ENCODE peak calls at places on chromosomes 4 and X, in five cellular contexts. S is GM23338, R is A549, B is GM12878, Z is K562. O is an unnamed sample.

GRCh38 chrX:46211079-46211478 is 334.1 kb downstream of the ZNF674 start:
- DNase-seq in Z (no peak), B (no peak), R (no peak), S (no peak), O (no peak)

GRCh38 chr4:56315041-56315440 is 72.2 kb downstream of the AASDH start:
- DNase-seq in B (no peak), Z (no peak), R (no peak), S (no peak), O (no peak)

GRCh38 chrX:112630187-112630586 is 49.6 kb downstream of the LHFPL1 start:
- DNase-seq in Z (no peak), B (no peak), R (no peak), S (no peak), O (no peak)

GRCh38 chr4:66662620-66663019 is 882.7 kb downstream of the CENPC start:
- DNase-seq in B (no peak), R (no peak), Z (no peak), S (peak; percentile 45), O (no peak)

GRCh38 chrX:98141466-98141865 is 1257.8 kb downstream of the RPA4 start:
- DNase-seq in S (peak; percentile 35), R (no peak), B (no peak), Z (no peak), O (no peak)

GRCh38 chr4:5037553-5038551 is 13.4 kb upstream of the STK32B start:
- DNase-seq in S (no peak), R (peak; percentile 85), Z (no peak), B (no peak), O (peak; percentile 38)

GRCh38 chrX:139691493-139691842 is 16.5 kb downstream of the MCF2 start:
- DNase-seq in S (peak; percentile 15), Z (no peak), B (no peak), R (no peak), O (no peak)

GRCh38 chrX:114267127-114267526 is 316.8 kb upstream of the HTR2C start:
- DNase-seq in B (no peak), R (no peak), Z (no peak), S (no peak), O (no peak)

GRCh38 chrX:39519566-39520301 is 578.0 kb downstream of the BCOR start:
- DNase-seq in R (no peak), S (no peak), B (no peak), Z (peak; percentile 14), O (no peak)

GRCh38 chr4:112112590-112113170 is 32.6 kb upstream of the FAM241A start:
- DNase-seq in B (no peak), S (no peak), R (peak; percentile 45), Z (no peak), O (peak; percentile 14)

GRCh38 chr4:144514736-144515135 is 131.2 kb upstream of the HHIP start:
- DNase-seq in B (no peak), S (peak; percentile 32), Z (no peak), R (no peak), O (no peak)

GRCh38 chrX:152640039-152640818 is 2.5 kb downstream of the GABRQ start:
- DNase-seq in Z (peak; percentile 73), R (no peak), B (no peak), S (peak; percentile 10), O (no peak)

GRCh38 chrX:149021164-149021563 is 483.9 kb downstream of the IDS start:
- DNase-seq in S (no peak), R (no peak), B (no peak), Z (no peak), O (no peak)

GRCh38 chrX:134572816-134573682 is 85.2 kb downstream of the PLAC1 start:
- DNase-seq in R (peak; percentile 80), S (no peak), Z (no peak), B (no peak), O (no peak)

GRCh38 chr4:23572382-23572781 is 317.5 kb downstream of the PPARGC1A start:
- DNase-seq in R (no peak), Z (no peak), S (no peak), B (no peak), O (no peak)

GRCh38 chr4:37597019-37597418 is 89.2 kb downstream of the RELL1 start:
- DNase-seq in Z (no peak), B (no peak), R (no peak), S (no peak), O (peak; percentile 50)

GRCh38 chr4:16043820-16044554 is 39.8 kb downstream of the PROM1 start:
- DNase-seq in R (no peak), Z (no peak), B (no peak), S (no peak), O (no peak)

GRCh38 chr4:77820836-77821561 is 1.8 kb upstream of the CNOT6L start:
- DNase-seq in R (no peak), B (no peak), S (no peak), Z (no peak), O (no peak)

GRCh38 chr4:128921954-128922353 is 112.5 kb downstream of the JADE1 start:
- DNase-seq in R (no peak), B (no peak), S (no peak), Z (no peak), O (no peak)

GRCh38 chr4:128924951-128925350 is 115.5 kb downstream of the JADE1 start:
- DNase-seq in S (no peak), B (no peak), R (no peak), Z (no peak), O (no peak)
- TF ChIP-seq JUNB in S (no peak), B (no peak), R (no peak), Z (no peak), O (no peak)

DNA sequence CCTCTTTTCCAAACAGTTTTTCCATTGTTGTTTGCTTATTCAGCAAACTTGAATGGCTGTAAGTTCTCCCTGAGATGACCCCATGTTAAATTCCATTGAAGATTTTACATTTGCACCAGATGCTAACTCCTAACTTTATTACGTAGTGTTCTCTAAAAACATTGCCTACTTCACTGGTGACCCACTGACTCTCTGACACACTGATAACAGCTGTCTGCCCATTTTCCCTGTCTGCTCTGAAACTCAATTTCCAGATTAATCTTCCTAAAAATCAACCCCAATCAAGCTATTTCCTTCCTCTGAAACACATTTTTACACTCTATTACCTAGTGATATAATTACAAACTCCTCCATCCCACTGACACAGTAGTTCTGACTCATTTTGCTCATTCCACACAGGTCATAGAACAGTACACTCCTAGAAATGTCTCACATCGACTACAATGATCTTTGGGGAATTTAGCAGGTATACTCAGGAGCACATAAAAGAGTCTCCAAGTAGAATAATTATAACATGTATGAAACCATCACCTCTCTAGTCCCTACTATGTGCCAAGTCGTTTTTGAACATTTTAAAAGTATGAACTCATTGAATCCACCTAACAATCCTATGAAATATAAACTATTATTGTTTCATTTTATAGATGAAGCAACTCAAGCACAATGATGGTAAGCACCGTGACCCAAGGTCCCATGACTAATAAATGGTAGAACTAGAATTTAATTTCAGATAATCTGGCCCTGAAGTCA is 210.9 kb downstream of the SLIT2 start:
- DNase-seq in S (no peak), Z (no peak), R (no peak), B (no peak), O (no peak)
- TF ChIP-seq JUNB in S (no peak), Z (no peak), R (no peak), B (no peak), O (no peak)

DNA sequence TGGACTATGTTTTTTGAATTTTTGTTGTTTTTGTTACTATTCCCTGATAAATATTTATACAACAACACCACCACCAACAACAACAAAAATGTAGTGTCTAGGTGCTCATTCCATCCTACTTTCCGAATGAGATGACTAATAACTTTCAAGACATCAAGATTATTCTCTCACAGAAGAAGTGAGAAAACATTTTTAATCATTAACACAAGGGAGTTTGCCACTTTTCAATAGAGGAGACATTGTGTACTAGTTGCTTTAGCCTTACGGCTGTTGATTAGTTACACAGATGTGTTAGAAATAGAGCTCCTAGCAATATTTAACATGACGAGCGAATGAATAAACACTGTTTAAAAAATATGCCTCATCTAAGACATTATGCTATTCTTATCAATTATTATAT is 898.8 kb downstream of the C4orf33 start:
- DNase-seq in B (peak; percentile 4), R (no peak), S (no peak), Z (no peak), O (no peak)
- TF ChIP-seq JUNB in B (no peak), R (no peak), S (no peak), Z (no peak), O (no peak)

GRCh38 chrX:69133561-69134542 is 31.4 kb downstream of the PJA1 start:
- DNase-seq in R (peak; percentile 78), Z (peak; percentile 54), B (no peak), S (peak; percentile 86), O (peak; percentile 59)

GRCh38 chrX:69127466-69127865 is 37.8 kb downstream of the PJA1 start:
- DNase-seq in B (no peak), R (no peak), S (no peak), Z (no peak), O (no peak)

GRCh38 chrX:69126642-69127041 is 38.6 kb downstream of the PJA1 start:
- DNase-seq in B (no peak), Z (no peak), R (no peak), S (no peak), O (no peak)

GRCh38 chrX:69128573-69128972 is 36.7 kb downstream of the PJA1 start:
- DNase-seq in R (no peak), S (peak; percentile 50), Z (no peak), B (no peak), O (no peak)

GRCh38 chrX:69130448-69130847 is 34.8 kb downstream of the PJA1 start:
- DNase-seq in B (no peak), Z (no peak), R (no peak), S (no peak), O (no peak)
- TF ChIP-seq JUNB in B (no peak), Z (no peak), R (no peak), S (no peak), O (no peak)

GRCh38 chrX:70262952-70263567 is 3.1 kb upstream of the P2RY4 start:
- DNase-seq in S (peak; percentile 75), R (peak; percentile 56), B (no peak), Z (peak; percentile 49), O (peak; percentile 23)
- TF ChIP-seq JUNB in S (no peak), R (no peak), B (no peak), Z (no peak), O (no peak)

GRCh38 chr4:107719927-107720722 is at the start of gene PAPSS1:
- DNase-seq in B (peak; percentile 81), S (peak; percentile 99), R (peak; percentile 92), Z (peak; percentile 93), O (peak; percentile 93)
- TF ChIP-seq JUNB in B (no peak), S (no peak), R (no peak), Z (no peak), O (no peak)

GRCh38 chr4:30718889-30719252 is 1.3 kb upstream of the PCDH7 start:
- DNase-seq in Z (no peak), S (peak; percentile 48), B (no peak), R (no peak), O (no peak)
- TF ChIP-seq JUNB in Z (no peak), S (no peak), B (no peak), R (no peak), O (no peak)

GRCh38 chr4:91302120-91302519 is 1001.6 kb upstream of the GRID2 start:
- DNase-seq in S (no peak), B (no peak), R (no peak), Z (no peak), O (no peak)
- TF ChIP-seq JUNB in S (no peak), B (no peak), R (no peak), Z (no peak), O (no peak)

GRCh38 chr4:25863347-25863784 is 578 bp upstream of the SEL1L3 start:
- DNase-seq in S (peak; percentile 74), B (no peak), Z (no peak), R (peak; percentile 27), O (no peak)
- TF ChIP-seq JUNB in S (no peak), B (no peak), Z (no peak), R (no peak), O (no peak)